ENCODE peak calls at places on chromosome 1, in seven cellular contexts. Z is ovary; D is AG04450; E is GOT3; J is lower lobe of right lung; N is iris pigment epithelial cell; R is stimulated activated naive CD4-positive, alpha-beta T cell treated with Interleukin-2 at 50 U/mL for 16 hours. H is an unnamed sample.
A peak's percentile ranks its signal among the peaks of the same experiment; 100 is the strongest.

GRCh38 chr1:6420594-6421042 is 899 bp upstream of the HES2 start:
- DNase-seq in E (no peak), Z (no peak), R (no peak), J (no peak), D (no peak), N (no peak), H (no peak)

GRCh38 chr1:203536981-203537455 is 43.1 kb downstream of the OPTC start:
- DNase-seq in N (peak; percentile 90), R (no peak), J (peak; percentile 50), E (no peak), Z (no peak), D (peak; percentile 41), H (no peak)

GRCh38 chr1:231418741-231419107 is 3.4 kb downstream of the EGLN1 start:
- DNase-seq in D (no peak), R (no peak), E (no peak), N (no peak), J (no peak), Z (no peak), H (no peak)

GRCh38 chr1:212504171-212504803 is 71.6 kb downstream of the NENF start:
- DNase-seq in R (no peak), E (no peak), J (no peak), D (no peak), Z (no peak), N (no peak), H (no peak)

GRCh38 chr1:243490748-243491686 is 235.2 kb downstream of the SDCCAG8 start:
- DNase-seq in E (no peak), N (peak; percentile 50), Z (no peak), J (no peak), R (no peak), D (peak; percentile 59), H (no peak)

GRCh38 chr1:14441302-14441741 is 157.2 kb upstream of the KAZN start:
- DNase-seq in J (peak; percentile 78), N (peak; percentile 32), Z (no peak), E (no peak), R (no peak), D (peak; percentile 32), H (no peak)

GRCh38 chr1:154792899-154793298 is 77.2 kb downstream of the KCNN3 start:
- DNase-seq in D (no peak), Z (no peak), N (no peak), R (no peak), E (no peak), J (no peak), H (no peak)

GRCh38 chr1:246597340-246597739 is 31.1 kb downstream of the CNST start:
- DNase-seq in Z (no peak), E (no peak), D (peak; percentile 72), N (peak; percentile 73), J (no peak), R (no peak), H (no peak)

GRCh38 chr1:26584022-26584485 is 54.5 kb downstream of the RPS6KA1 start:
- DNase-seq in E (no peak), Z (no peak), J (no peak), N (peak; percentile 23), D (no peak), R (peak; percentile 26), H (no peak)

GRCh38 chr1:240794061-240794843 is 182.3 kb upstream of the GREM2 start:
- DNase-seq in Z (no peak), J (no peak), E (no peak), N (no peak), R (no peak), D (no peak), H (no peak)

GRCh38 chr1:8351693-8352470 is 34.0 kb downstream of the SLC45A1 start:
- DNase-seq in R (no peak), E (no peak), Z (no peak), N (no peak), J (no peak), D (no peak), H (peak; percentile 71)

GRCh38 chr1:240608707-240609106 is 3.2 kb downstream of the GREM2 start:
- DNase-seq in Z (no peak), N (peak; percentile 21), D (no peak), J (no peak), E (no peak), R (no peak), H (no peak)

GRCh38 chr1:57061369-57061768 is 95.6 kb upstream of the C8B start:
- DNase-seq in E (no peak), N (peak; percentile 1), J (no peak), D (no peak), Z (no peak), R (no peak), H (no peak)

GRCh38 chr1:153833171-153833570 is 58.0 kb downstream of the SLC27A3 start:
- DNase-seq in J (no peak), Z (no peak), D (no peak), E (no peak), N (no peak), R (no peak), H (no peak)

GRCh38 chr1:243415663-243416365 is 160.0 kb downstream of the SDCCAG8 start:
- DNase-seq in Z (no peak), J (no peak), E (no peak), N (no peak), D (no peak), R (peak; percentile 1), H (no peak)